ENCODE peak calls at places on chromosomes 11 and 22, in ten cellular contexts. N is NCI-H2029; H is NCI-H510A treated with DMSO at 0.1 percent for 48 hours; M is PC-3; V is OCI-LY7; O is mammary epithelial cell; A is activated CD4-positive, alpha-beta T cell treated with anti-CD3 and anti-CD28 coated beads, Interleukin-2, amount 50 U/mL, for 24 hours; B is activated CD4-positive, CD25-positive, alpha-beta regulatory T cell; U is HEK293T; I is GM23338. R is an unnamed sample.

GRCh38 chr11:27610287-27610686 is 90.0 kb downstream of the BDNF start:
- DNase-seq in N (no peak), H (no peak), M (no peak), V (no peak), O (no peak), A (no peak), B (no peak), U (no peak), I (peak), R (no peak)

GRCh38 chr22:40898850-40899357 is 37.0 kb upstream of the DNAJB7 start:
- DNase-seq in N (no peak), H (peak), M (peak), V (peak), O (peak), A (peak), B (no peak), U (peak), I (peak), R (no peak)

GRCh38 chr11:45158210-45158644 is 11.8 kb downstream of the PRDM11 start:
- DNase-seq in N (no peak), H (no peak), M (no peak), V (no peak), O (no peak), A (no peak), B (no peak), U (no peak), I (no peak), R (peak)

GRCh38 chr11:109939176-109939810 is 153.9 kb upstream of the ZC3H12C start:
- DNase-seq in N (peak), H (peak), M (peak), V (peak), O (peak), A (no peak), B (no peak), U (peak), I (peak), R (peak)

GRCh38 chr22:25488244-25489020 is 76.0 kb upstream of the GRK3 start:
- DNase-seq in N (peak), H (peak), M (peak), V (no peak), O (peak), A (peak), B (no peak), U (peak), I (no peak), R (peak)

GRCh38 chr11:44857490-44857889 is 93.2 kb downstream of the TP53I11 start:
- DNase-seq in N (no peak), H (no peak), M (no peak), V (no peak), O (no peak), A (no peak), B (no peak), U (no peak), I (no peak), R (peak)

GRCh38 chr22:28958611-28959010 is 75.2 kb downstream of the ZNRF3 start:
- DNase-seq in N (no peak), H (no peak), M (no peak), V (no peak), O (peak), A (no peak), B (no peak), U (no peak), I (no peak), R (no peak)

GRCh38 chr22:50082961-50083461 is 2.2 kb downstream of the MLC1 start:
- DNase-seq in N (no peak), H (no peak), M (no peak), V (no peak), O (peak), A (no peak), B (no peak), U (no peak), I (no peak), R (no peak)

GRCh38 chr11:115869780-115870431 is 365.7 kb upstream of the CADM1 start:
- DNase-seq in N (peak), H (peak), M (peak), V (peak), O (peak), A (no peak), B (no peak), U (peak), I (peak), R (no peak)

GRCh38 chr22:24424001-24424900 is 3.1 kb upstream of the ADORA2A start:
- DNase-seq in N (no peak), H (no peak), M (no peak), V (peak), O (no peak), A (no peak), B (peak), U (peak), I (peak), R (no peak)

GRCh38 chr22:27220349-27220748 is 563.0 kb downstream of the MIAT start:
- DNase-seq in N (no peak), H (no peak), M (no peak), V (no peak), O (peak), A (no peak), B (no peak), U (no peak), I (no peak), R (no peak)

GRCh38 chr11:113873241-113873626 is 2.1 kb downstream of the USP28 start:
- DNase-seq in N (no peak), H (no peak), M (no peak), V (no peak), O (no peak), A (no peak), B (no peak), U (peak), I (peak), R (no peak)

GRCh38 chr11:80872116-80872728 is 1431.4 kb upstream of the TENM4 start:
- DNase-seq in N (no peak), H (no peak), M (no peak), V (no peak), O (no peak), A (no peak), B (no peak), U (no peak), I (no peak), R (no peak)

GRCh38 chr22:39177791-39178190 is 25.3 kb upstream of the CBX7 start:
- DNase-seq in N (no peak), H (no peak), M (no peak), V (no peak), O (no peak), A (no peak), B (no peak), U (no peak), I (no peak), R (no peak)